ENCODE peak calls at places on chromosome 10, in four cellular contexts. One of them, this sample, is unnamed.

GRCh38 chr10:119449760-119450461 is 92.6 kb downstream of the RGS10 start:
- DNase-seq in heart right ventricle: no peak
- DNase-seq in adrenal gland: peak; percentile 33
- DNase-seq in GM12865: peak; percentile 39
- DNase-seq in this sample: no peak

GRCh38 chr10:1410469-1411395 is 326.6 kb downstream of the ADARB2 start:
- DNase-seq in heart right ventricle: no peak
- DNase-seq in adrenal gland: no peak
- DNase-seq in GM12865: no peak
- DNase-seq in this sample: no peak

GRCh38 chr10:130790339-130790738 is 521.2 kb downstream of the TCERG1L start:
- DNase-seq in heart right ventricle: no peak
- DNase-seq in adrenal gland: no peak
- DNase-seq in GM12865: no peak
- DNase-seq in this sample: no peak

GRCh38 chr10:120098242-120098930 is 205.9 kb downstream of the SEC23IP start:
- DNase-seq in heart right ventricle: no peak
- DNase-seq in adrenal gland: no peak
- DNase-seq in GM12865: no peak
- DNase-seq in this sample: no peak

GRCh38 chr10:71562884-71563283 is 156.7 kb downstream of the C10orf105 start:
- DNase-seq in heart right ventricle: no peak
- DNase-seq in adrenal gland: no peak
- DNase-seq in GM12865: no peak
- DNase-seq in this sample: no peak

GRCh38 chr10:119737827-119738226 is 12.0 kb downstream of the INPP5F start:
- DNase-seq in heart right ventricle: no peak
- DNase-seq in adrenal gland: peak; percentile 46
- DNase-seq in GM12865: no peak
- DNase-seq in this sample: peak; percentile 84

GRCh38 chr10:63120554-63120953 is 12.6 kb upstream of the NRBF2 start:
- DNase-seq in heart right ventricle: peak; percentile 15
- DNase-seq in adrenal gland: no peak
- DNase-seq in GM12865: no peak
- DNase-seq in this sample: no peak

GRCh38 chr10:52956451-52956850 is 183.9 kb upstream of the MBL2 start:
- DNase-seq in heart right ventricle: no peak
- DNase-seq in adrenal gland: no peak
- DNase-seq in GM12865: no peak
- DNase-seq in this sample: peak; percentile 44

GRCh38 chr10:61110188-61110844 is 166.3 kb upstream of the RHOBTB1 start:
- DNase-seq in heart right ventricle: no peak
- DNase-seq in adrenal gland: no peak
- DNase-seq in GM12865: no peak
- DNase-seq in this sample: no peak

GRCh38 chr10:110005716-110006115 is 2.1 kb upstream of the ADD3 start:
- DNase-seq in heart right ventricle: no peak
- DNase-seq in adrenal gland: peak; percentile 21
- DNase-seq in GM12865: no peak
- DNase-seq in this sample: peak; percentile 47

GRCh38 chr10:69650589-69651261 is 20.7 kb downstream of the FAM241B start:
- DNase-seq in heart right ventricle: no peak
- DNase-seq in adrenal gland: no peak
- DNase-seq in GM12865: no peak
- DNase-seq in this sample: no peak

GRCh38 chr10:11908991-11909390 is 85.8 kb downstream of the PROSER2 start:
- DNase-seq in heart right ventricle: no peak
- DNase-seq in adrenal gland: no peak
- DNase-seq in GM12865: no peak
- DNase-seq in this sample: no peak

GRCh38 chr10:24009736-24010135 is 199.2 kb upstream of the KIAA1217 start:
- DNase-seq in heart right ventricle: no peak
- DNase-seq in adrenal gland: no peak
- DNase-seq in GM12865: no peak
- DNase-seq in this sample: no peak

GRCh38 chr10:70475661-70476060 is 2.9 kb upstream of the PALD1 start:
- DNase-seq in heart right ventricle: no peak
- DNase-seq in adrenal gland: no peak
- DNase-seq in GM12865: no peak
- DNase-seq in this sample: peak; percentile 70

GRCh38 chr10:50367732-50368131 is 116.4 kb upstream of the ASAH2 start:
- DNase-seq in heart right ventricle: no peak
- DNase-seq in adrenal gland: peak; percentile 32
- DNase-seq in GM12865: peak; percentile 25
- DNase-seq in this sample: no peak

GRCh38 chr10:28922127-28922526 is 244.8 kb downstream of the BAMBI start:
- DNase-seq in heart right ventricle: no peak
- DNase-seq in adrenal gland: no peak
- DNase-seq in GM12865: no peak
- DNase-seq in this sample: no peak

GRCh38 chr10:94186722-94187121 is 176.0 kb downstream of the NOC3L start:
- DNase-seq in heart right ventricle: no peak
- DNase-seq in adrenal gland: no peak
- DNase-seq in GM12865: no peak
- DNase-seq in this sample: no peak

GRCh38 chr10:80132299-80133139 is at the start of gene PLAC9:
- DNase-seq in heart right ventricle: peak; percentile 62
- DNase-seq in adrenal gland: peak; percentile 7
- DNase-seq in GM12865: no peak
- DNase-seq in this sample: no peak

GRCh38 chr10:116748471-116748870 is 6.1 kb upstream of the HSPA12A start:
- DNase-seq in heart right ventricle: no peak
- DNase-seq in adrenal gland: no peak
- DNase-seq in GM12865: no peak
- DNase-seq in this sample: no peak

DNA sequence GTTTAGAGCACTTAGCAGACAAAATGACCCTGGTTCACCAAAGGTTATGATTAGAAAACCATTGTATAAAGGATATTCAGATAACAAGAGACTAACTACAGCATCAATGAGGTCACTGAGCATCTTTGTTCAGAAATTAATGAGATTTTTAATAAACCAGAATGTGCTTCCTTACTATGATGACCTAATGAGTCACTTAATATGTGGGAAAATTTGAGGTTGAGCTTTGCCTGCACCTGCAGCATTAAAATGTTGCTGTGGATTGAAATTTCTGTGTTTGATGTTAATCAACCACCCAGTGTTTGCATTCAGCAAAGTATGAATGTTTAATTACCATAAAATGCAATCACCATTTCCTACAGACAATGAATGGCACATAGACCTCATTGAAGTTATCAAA is 45.8 kb downstream of the EXOC6 start:
- DNase-seq in heart right ventricle: no peak
- DNase-seq in adrenal gland: no peak
- DNase-seq in GM12865: no peak
- DNase-seq in this sample: no peak
- H3K4me3 ChIP-seq in heart right ventricle: no peak overlapping the region
- H3K4me3 ChIP-seq in adrenal gland: no peak overlapping the region
- H3K4me3 ChIP-seq in GM12865: no peak overlapping the region
- H3K4me3 ChIP-seq in this sample: no peak overlapping the region

GRCh38 chr10:6203331-6204062 is 765 bp downstream of the PFKFB3 start:
- DNase-seq in heart right ventricle: peak; percentile 46
- DNase-seq in adrenal gland: peak; percentile 56
- DNase-seq in GM12865: peak; percentile 69
- DNase-seq in this sample: no peak
- TF ChIP-seq CTCF in heart right ventricle: peak; percentile 47
- TF ChIP-seq CTCF in adrenal gland: no peak
- TF ChIP-seq CTCF in GM12865: peak; percentile 51
- TF ChIP-seq CTCF in this sample: no peak

DNA sequence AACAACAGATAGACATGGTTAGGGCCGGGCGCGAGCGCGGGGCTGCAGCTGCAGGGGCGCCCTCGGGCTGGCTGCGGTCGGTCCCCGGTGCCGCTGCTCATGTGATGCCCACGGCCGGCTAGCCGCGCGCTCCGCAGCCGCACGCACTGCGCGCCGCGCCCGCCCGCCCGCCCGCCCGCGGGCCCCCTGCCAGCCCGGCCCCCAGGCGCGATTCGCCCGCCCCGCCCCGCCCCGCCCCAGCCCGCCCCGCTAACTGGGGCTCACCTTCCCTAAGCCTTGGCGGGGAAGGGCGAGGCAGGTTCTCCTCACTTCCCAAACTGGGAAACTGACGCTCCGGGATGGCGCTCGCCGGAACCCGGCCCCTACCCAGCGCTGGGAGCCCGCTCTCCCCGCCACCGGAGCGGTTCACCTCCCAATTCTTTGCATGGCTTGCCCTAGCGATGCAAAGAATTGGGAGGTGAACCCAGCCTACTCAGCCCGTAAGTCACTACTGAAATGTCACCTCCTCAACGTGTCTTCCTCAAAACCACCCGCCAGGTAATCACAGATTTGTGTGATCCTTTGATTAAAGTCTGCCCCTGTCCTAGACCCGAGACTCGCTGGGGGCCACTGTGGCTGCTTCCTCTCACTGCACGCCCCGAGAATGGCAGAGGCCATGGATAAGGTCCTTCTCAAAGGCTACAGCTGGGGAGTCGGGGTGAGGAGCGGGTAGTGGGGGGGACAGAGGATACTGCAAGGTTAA is 162.1 kb downstream of the SH3PXD2A start:
- DNase-seq in heart right ventricle: no peak
- DNase-seq in adrenal gland: no peak
- DNase-seq in GM12865: peak; percentile 62
- DNase-seq in this sample: no peak
- H3K4me3 ChIP-seq in heart right ventricle: no peak overlapping the region
- H3K4me3 ChIP-seq in adrenal gland: no peak overlapping the region
- H3K4me3 ChIP-seq in GM12865: peak overlapping the region; percentile 85
- H3K4me3 ChIP-seq in this sample: peak overlapping the region; percentile 38

DNA sequence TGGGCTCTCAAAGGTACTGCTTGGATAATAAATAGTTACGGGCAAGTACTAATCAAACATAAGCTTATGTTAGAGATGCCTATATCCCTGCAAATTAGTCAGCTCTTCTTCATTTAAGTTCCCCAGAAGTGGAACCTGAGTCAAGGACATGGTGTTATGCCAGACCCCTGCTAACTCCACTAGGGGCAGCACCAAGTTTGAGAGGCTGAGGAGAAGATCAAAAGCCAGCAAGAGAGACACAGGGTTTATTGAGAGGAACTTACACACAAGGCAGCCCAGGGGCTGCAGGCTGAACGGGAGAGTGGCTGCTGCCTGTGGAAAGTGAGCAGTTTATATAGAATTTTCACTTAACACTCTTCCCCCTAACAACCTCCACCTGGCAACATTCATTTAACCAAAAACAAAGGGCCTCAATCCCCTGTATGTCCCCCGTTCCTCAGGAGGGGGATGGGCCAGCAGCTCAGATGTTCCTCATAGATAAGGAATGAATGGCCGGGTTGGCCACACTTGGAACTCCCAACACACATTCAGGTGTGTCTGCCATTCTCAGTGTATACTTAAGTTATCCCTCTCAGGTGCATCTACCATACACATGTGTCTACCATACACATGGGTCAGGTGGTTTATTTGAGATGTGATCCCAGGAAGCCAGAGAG is 62.6 kb upstream of the GHITM start:
- DNase-seq in heart right ventricle: no peak
- DNase-seq in adrenal gland: no peak
- DNase-seq in GM12865: peak; percentile 33
- DNase-seq in this sample: no peak
- TF ChIP-seq CTCF in heart right ventricle: peak; percentile 19
- TF ChIP-seq CTCF in adrenal gland: no peak
- TF ChIP-seq CTCF in GM12865: peak; percentile 35
- TF ChIP-seq CTCF in this sample: peak; percentile 50

DNA sequence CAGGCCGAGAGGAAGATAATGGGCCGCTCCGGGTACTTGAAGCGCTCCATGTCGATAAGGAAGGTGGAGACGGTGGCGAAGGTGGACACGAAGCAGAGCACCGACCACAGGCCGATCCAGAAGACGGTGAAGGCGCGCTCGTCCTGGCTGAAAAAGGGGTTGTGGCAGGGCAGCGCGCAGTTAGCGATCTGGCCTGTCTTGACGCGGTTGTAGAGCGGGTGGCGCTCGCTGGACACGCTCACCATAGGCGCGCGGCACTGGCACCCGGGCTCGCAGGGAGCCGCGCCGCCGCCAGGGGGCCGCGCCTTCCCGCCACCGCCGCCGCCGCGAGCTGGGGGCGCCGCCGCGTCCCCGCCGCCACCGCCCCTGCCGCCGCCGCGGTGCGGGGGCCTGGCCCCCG is 1.6 kb downstream of the FZD8 start:
- DNase-seq in heart right ventricle: peak; percentile 50
- DNase-seq in adrenal gland: peak; percentile 71
- DNase-seq in GM12865: peak; percentile 64
- DNase-seq in this sample: no peak
- H3K4me3 ChIP-seq in heart right ventricle: peak overlapping the region; percentile 32
- H3K4me3 ChIP-seq in adrenal gland: no peak overlapping the region
- H3K4me3 ChIP-seq in GM12865: peak overlapping the region; percentile 8
- H3K4me3 ChIP-seq in this sample: peak overlapping the region; percentile 60

GRCh38 chr10:14557573-14557972 is 217.1 kb downstream of the FAM107B start:
- DNase-seq in heart right ventricle: no peak
- DNase-seq in adrenal gland: no peak
- DNase-seq in GM12865: no peak
- DNase-seq in this sample: no peak

GRCh38 chr10:14555806-14556205 is 218.9 kb downstream of the FAM107B start:
- DNase-seq in heart right ventricle: no peak
- DNase-seq in adrenal gland: no peak
- DNase-seq in GM12865: peak; percentile 38
- DNase-seq in this sample: no peak

GRCh38 chr10:14554843-14555205 is 219.9 kb downstream of the FAM107B start:
- DNase-seq in heart right ventricle: no peak
- DNase-seq in adrenal gland: no peak
- DNase-seq in GM12865: peak; percentile 47
- DNase-seq in this sample: no peak

GRCh38 chr10:14558025-14558424 is 216.7 kb downstream of the FAM107B start:
- DNase-seq in heart right ventricle: no peak
- DNase-seq in adrenal gland: no peak
- DNase-seq in GM12865: no peak
- DNase-seq in this sample: no peak

DNA sequence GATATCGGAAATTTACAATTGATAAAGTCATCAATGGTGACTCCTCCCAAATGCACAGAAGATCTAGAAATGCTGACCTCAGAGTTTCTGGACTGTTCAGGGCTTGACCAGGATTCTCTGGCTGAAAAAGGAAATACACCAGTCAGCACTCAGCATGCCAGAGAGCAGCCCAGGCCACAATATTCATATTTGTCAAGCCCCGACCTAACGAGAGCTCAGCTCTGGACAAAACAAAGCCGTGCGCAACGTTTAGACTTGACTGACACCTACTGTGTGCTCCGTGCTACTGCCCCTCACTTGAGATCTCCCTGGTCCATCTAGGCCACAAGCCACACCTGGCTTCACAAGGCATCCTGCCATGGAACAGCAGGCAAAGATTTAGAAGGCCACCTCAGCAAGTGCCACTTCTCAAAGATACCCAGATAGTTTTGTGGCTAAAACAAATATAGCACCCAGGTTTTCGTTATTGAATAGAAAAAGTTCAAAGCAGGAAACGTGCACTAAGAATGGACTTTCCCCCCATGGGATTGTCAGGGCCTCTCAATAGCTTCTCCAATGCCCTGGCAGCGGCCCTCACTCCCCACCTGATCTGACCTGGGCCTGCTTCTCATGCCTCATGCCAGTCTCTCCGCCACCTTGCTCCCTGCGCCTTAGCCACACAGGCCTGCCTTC is 218.3 kb downstream of the FAM107B start:
- DNase-seq in heart right ventricle: no peak
- DNase-seq in adrenal gland: no peak
- DNase-seq in GM12865: peak; percentile 90
- DNase-seq in this sample: no peak
- TF ChIP-seq CTCF in heart right ventricle: peak; percentile 31
- TF ChIP-seq CTCF in adrenal gland: no peak
- TF ChIP-seq CTCF in GM12865: peak; percentile 56
- TF ChIP-seq CTCF in this sample: no peak

GRCh38 chr10:86971146-86971991 is 3.1 kb downstream of the ADIRF start:
- DNase-seq in heart right ventricle: peak; percentile 89
- DNase-seq in adrenal gland: peak; percentile 93
- DNase-seq in GM12865: peak; percentile 95
- DNase-seq in this sample: peak; percentile 35
- H3K4me3 ChIP-seq in heart right ventricle: no peak overlapping the region
- H3K4me3 ChIP-seq in adrenal gland: peak overlapping the region; percentile 70
- H3K4me3 ChIP-seq in GM12865: peak overlapping the region; percentile 58
- H3K4me3 ChIP-seq in this sample: peak overlapping the region; percentile 49

This sample was measured in kidney epithelial cell.